ENCODE peak calls at places on chromosome 10, in ten cellular contexts. One of them, this sample, is unnamed. For H3K9me3, the result is how much of the 10 kb centered on the place peaks cover.

GRCh38 chr10:3532644-3533043 is 252.4 kb downstream of the KLF6 start:
- DNase-seq in suprapubic skin: no peak
- DNase-seq in colonic mucosa: no peak
- DNase-seq in HepG2: no peak
- DNase-seq in hepatocyte: no peak
- DNase-seq in upper lobe of right lung: no peak
- DNase-seq in uterus: no peak
- DNase-seq in body of pancreas: no peak
- DNase-seq in IMR-90: no peak
- DNase-seq in stomach: peak
- DNase-seq in this sample: no peak

GRCh38 chr10:63456437-63457210 is 9.2 kb downstream of the JMJD1C start:
- DNase-seq in suprapubic skin: no peak
- DNase-seq in colonic mucosa: no peak
- DNase-seq in stomach: no peak
- DNase-seq in IMR-90: peak
- DNase-seq in hepatocyte: no peak
- DNase-seq in HepG2: no peak
- DNase-seq in body of pancreas: no peak
- DNase-seq in uterus: no peak
- DNase-seq in upper lobe of right lung: no peak
- DNase-seq in this sample: no peak

GRCh38 chr10:62652564-62652963 is 152.0 kb upstream of the ADO start:
- DNase-seq in stomach: no peak
- DNase-seq in suprapubic skin: no peak
- DNase-seq in IMR-90: no peak
- DNase-seq in body of pancreas: no peak
- DNase-seq in uterus: no peak
- DNase-seq in HepG2: no peak
- DNase-seq in colonic mucosa: no peak
- DNase-seq in upper lobe of right lung: no peak
- DNase-seq in hepatocyte: no peak
- DNase-seq in this sample: no peak

GRCh38 chr10:47073967-47074366 is 162.7 kb downstream of the PTPN20 start:
- DNase-seq in uterus: no peak
- DNase-seq in hepatocyte: no peak
- DNase-seq in HepG2: no peak
- DNase-seq in suprapubic skin: no peak
- DNase-seq in upper lobe of right lung: no peak
- DNase-seq in body of pancreas: no peak
- DNase-seq in IMR-90: no peak
- DNase-seq in colonic mucosa: no peak
- DNase-seq in stomach: no peak
- DNase-seq in this sample: no peak

GRCh38 chr10:114060456-114060855 is 16.8 kb downstream of the ADRB1 start:
- DNase-seq in body of pancreas: no peak
- DNase-seq in suprapubic skin: no peak
- DNase-seq in uterus: no peak
- DNase-seq in colonic mucosa: no peak
- DNase-seq in IMR-90: no peak
- DNase-seq in upper lobe of right lung: no peak
- DNase-seq in HepG2: no peak
- DNase-seq in stomach: no peak
- DNase-seq in hepatocyte: no peak
- DNase-seq in this sample: no peak

GRCh38 chr10:85791846-85792532 is 574.6 kb downstream of the GRID1 start:
- DNase-seq in hepatocyte: peak
- DNase-seq in upper lobe of right lung: no peak
- DNase-seq in IMR-90: no peak
- DNase-seq in body of pancreas: no peak
- DNase-seq in uterus: no peak
- DNase-seq in HepG2: no peak
- DNase-seq in stomach: no peak
- DNase-seq in suprapubic skin: no peak
- DNase-seq in colonic mucosa: no peak
- DNase-seq in this sample: no peak

GRCh38 chr10:49296826-49297225 is 2.1 kb upstream of the C10orf71 start:
- DNase-seq in HepG2: no peak
- DNase-seq in stomach: no peak
- DNase-seq in upper lobe of right lung: no peak
- DNase-seq in uterus: no peak
- DNase-seq in suprapubic skin: no peak
- DNase-seq in colonic mucosa: no peak
- DNase-seq in IMR-90: no peak
- DNase-seq in hepatocyte: no peak
- DNase-seq in body of pancreas: no peak
- DNase-seq in this sample: no peak

GRCh38 chr10:127302343-127302742 is 106.0 kb upstream of the INSYN2A start:
- DNase-seq in colonic mucosa: no peak
- DNase-seq in IMR-90: no peak
- DNase-seq in suprapubic skin: no peak
- DNase-seq in body of pancreas: no peak
- DNase-seq in stomach: no peak
- DNase-seq in uterus: no peak
- DNase-seq in hepatocyte: no peak
- DNase-seq in upper lobe of right lung: no peak
- DNase-seq in HepG2: peak
- DNase-seq in this sample: no peak

GRCh38 chr10:43689618-43689954 is 40.9 kb upstream of the ZNF32 start:
- DNase-seq in hepatocyte: peak
- DNase-seq in colonic mucosa: peak
- DNase-seq in body of pancreas: peak
- DNase-seq in IMR-90: no peak
- DNase-seq in suprapubic skin: peak
- DNase-seq in stomach: peak
- DNase-seq in upper lobe of right lung: peak
- DNase-seq in uterus: peak
- DNase-seq in HepG2: no peak
- DNase-seq in this sample: no peak

GRCh38 chr10:103499881-103500280 is 6.4 kb downstream of the NEURL1 start:
- DNase-seq in IMR-90: peak
- DNase-seq in upper lobe of right lung: no peak
- DNase-seq in stomach: no peak
- DNase-seq in suprapubic skin: no peak
- DNase-seq in HepG2: no peak
- DNase-seq in colonic mucosa: no peak
- DNase-seq in uterus: no peak
- DNase-seq in body of pancreas: no peak
- DNase-seq in hepatocyte: no peak
- DNase-seq in this sample: no peak

GRCh38 chr10:71357792-71358265 is 38.8 kb downstream of the SLC29A3 start:
- DNase-seq in HepG2: no peak
- DNase-seq in hepatocyte: peak
- DNase-seq in colonic mucosa: no peak
- DNase-seq in uterus: peak
- DNase-seq in body of pancreas: no peak
- DNase-seq in upper lobe of right lung: no peak
- DNase-seq in stomach: no peak
- DNase-seq in IMR-90: peak
- DNase-seq in suprapubic skin: no peak
- DNase-seq in this sample: no peak

GRCh38 chr10:86357676-86358075 is 8.9 kb downstream of the GRID1 start:
- DNase-seq in hepatocyte: no peak
- DNase-seq in suprapubic skin: no peak
- DNase-seq in body of pancreas: no peak
- DNase-seq in uterus: no peak
- DNase-seq in upper lobe of right lung: peak
- DNase-seq in colonic mucosa: no peak
- DNase-seq in IMR-90: no peak
- DNase-seq in HepG2: no peak
- DNase-seq in stomach: no peak
- DNase-seq in this sample: no peak

DNA sequence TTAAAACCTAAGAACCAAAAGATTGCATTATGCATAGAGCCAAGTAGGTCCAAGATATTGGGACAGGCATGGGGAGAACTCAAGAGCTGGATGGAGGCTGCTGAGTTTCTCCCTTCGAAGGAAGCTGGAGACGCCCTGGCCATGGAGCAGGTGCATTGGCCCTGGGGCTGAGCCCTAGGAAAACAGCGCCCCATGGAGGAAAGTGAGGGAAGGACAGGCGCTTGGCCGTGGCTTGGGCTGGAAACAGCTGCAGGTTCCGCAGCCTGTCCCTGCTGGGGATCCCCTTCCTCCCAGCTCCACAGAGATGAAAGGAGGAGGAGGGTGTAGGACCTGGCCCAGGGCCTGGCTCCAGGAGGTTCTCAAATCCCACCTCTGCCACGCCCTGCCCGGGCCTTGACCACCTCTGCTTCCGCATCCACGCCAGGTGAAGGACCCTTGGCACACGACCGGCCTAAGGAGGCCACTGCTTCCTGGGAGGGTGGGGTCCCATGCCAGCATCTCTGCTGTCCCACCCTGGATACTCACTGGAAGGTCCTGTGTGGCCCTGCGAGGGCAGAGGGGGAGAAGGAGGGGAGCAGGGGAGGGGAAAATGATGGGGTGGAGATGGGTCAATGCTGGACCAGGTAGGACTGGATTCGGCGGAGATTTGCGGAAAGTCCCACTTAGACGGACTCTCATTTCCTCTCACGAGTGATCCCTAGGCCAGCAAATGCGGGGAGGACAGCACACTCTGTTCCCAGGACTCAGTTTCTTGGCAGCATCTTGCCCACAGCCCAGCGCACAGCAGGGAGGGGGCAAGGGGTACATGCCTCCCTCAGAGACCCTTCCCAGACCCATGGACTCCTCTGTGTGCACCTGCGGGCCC is 258.6 kb upstream of the TCERG1L start:
- DNase-seq in colonic mucosa: peak
- DNase-seq in hepatocyte: no peak
- DNase-seq in upper lobe of right lung: no peak
- DNase-seq in body of pancreas: no peak
- DNase-seq in HepG2: no peak
- DNase-seq in IMR-90: no peak
- DNase-seq in uterus: no peak
- DNase-seq in stomach: peak
- DNase-seq in suprapubic skin: peak
- DNase-seq in this sample: no peak
- H3K9me3 ChIP-seq in colonic mucosa: under half
- H3K9me3 ChIP-seq in hepatocyte: under half
- H3K9me3 ChIP-seq in upper lobe of right lung: under half
- H3K9me3 ChIP-seq in body of pancreas: under half
- H3K9me3 ChIP-seq in HepG2: under half
- H3K9me3 ChIP-seq in IMR-90: half or more
- H3K9me3 ChIP-seq in uterus: under half
- H3K9me3 ChIP-seq in stomach: under half
- H3K9me3 ChIP-seq in suprapubic skin: under half
- H3K9me3 ChIP-seq in this sample: under half

DNA sequence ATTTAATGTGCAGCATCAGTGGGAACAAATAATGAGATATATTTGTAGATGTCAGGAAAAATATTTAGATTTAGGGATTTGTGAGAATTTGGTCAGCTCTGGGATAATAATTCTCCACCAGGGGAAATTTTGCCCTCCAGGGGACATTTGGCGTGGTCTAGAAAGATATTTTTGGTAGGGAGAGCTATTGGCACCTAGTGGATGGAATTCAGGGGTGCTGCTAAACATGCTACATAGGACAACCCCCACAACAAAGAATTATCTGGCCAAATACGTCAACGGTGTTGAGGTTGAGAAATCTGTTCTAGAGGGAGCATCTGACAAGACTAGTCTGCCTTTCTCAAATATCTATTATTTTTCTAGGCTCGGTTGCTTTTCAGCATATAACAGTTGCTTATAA is 2.1 kb downstream of the ADK start:
- DNase-seq in HepG2: peak
- DNase-seq in upper lobe of right lung: no peak
- DNase-seq in hepatocyte: no peak
- DNase-seq in suprapubic skin: no peak
- DNase-seq in uterus: no peak
- DNase-seq in colonic mucosa: no peak
- DNase-seq in body of pancreas: no peak
- DNase-seq in stomach: no peak
- DNase-seq in IMR-90: peak
- DNase-seq in this sample: no peak
- TF ChIP-seq CTCF in HepG2: no peak
- TF ChIP-seq CTCF in upper lobe of right lung: peak
- TF ChIP-seq CTCF in hepatocyte: peak
- TF ChIP-seq CTCF in suprapubic skin: no peak
- TF ChIP-seq CTCF in uterus: peak
- TF ChIP-seq CTCF in colonic mucosa: no peak
- TF ChIP-seq CTCF in body of pancreas: peak
- TF ChIP-seq CTCF in stomach: no peak
- TF ChIP-seq CTCF in IMR-90: peak
- TF ChIP-seq CTCF in this sample: no peak

GRCh38 chr10:7542189-7542914 is 124.4 kb downstream of the ITIH5 start:
- DNase-seq in HepG2: no peak
- DNase-seq in IMR-90: no peak
- DNase-seq in colonic mucosa: no peak
- DNase-seq in stomach: no peak
- DNase-seq in body of pancreas: no peak
- DNase-seq in uterus: no peak
- DNase-seq in upper lobe of right lung: no peak
- DNase-seq in suprapubic skin: no peak
- DNase-seq in hepatocyte: no peak
- DNase-seq in this sample: no peak
- H3K27ac ChIP-seq in HepG2: peak
- H3K27ac ChIP-seq in IMR-90: no peak
- H3K27ac ChIP-seq in colonic mucosa: no peak
- H3K27ac ChIP-seq in stomach: peak
- H3K27ac ChIP-seq in body of pancreas: peak
- H3K27ac ChIP-seq in uterus: peak
- H3K27ac ChIP-seq in upper lobe of right lung: peak
- H3K27ac ChIP-seq in suprapubic skin: peak
- H3K27ac ChIP-seq in hepatocyte: peak
- H3K27ac ChIP-seq in this sample: no peak

GRCh38 chr10:131499566-131499965 is 188.0 kb upstream of the TCERG1L start:
- DNase-seq in uterus: no peak
- DNase-seq in upper lobe of right lung: no peak
- DNase-seq in body of pancreas: no peak
- DNase-seq in stomach: no peak
- DNase-seq in colonic mucosa: no peak
- DNase-seq in IMR-90: no peak
- DNase-seq in suprapubic skin: no peak
- DNase-seq in hepatocyte: no peak
- DNase-seq in HepG2: no peak
- DNase-seq in this sample: no peak

GRCh38 chr10:131503992-131504391 is 192.5 kb upstream of the TCERG1L start:
- DNase-seq in upper lobe of right lung: no peak
- DNase-seq in stomach: no peak
- DNase-seq in suprapubic skin: no peak
- DNase-seq in colonic mucosa: no peak
- DNase-seq in IMR-90: no peak
- DNase-seq in body of pancreas: no peak
- DNase-seq in uterus: no peak
- DNase-seq in HepG2: no peak
- DNase-seq in hepatocyte: no peak
- DNase-seq in this sample: no peak

GRCh38 chr10:131500181-131500580 is 188.7 kb upstream of the TCERG1L start:
- DNase-seq in body of pancreas: no peak
- DNase-seq in stomach: no peak
- DNase-seq in hepatocyte: no peak
- DNase-seq in upper lobe of right lung: no peak
- DNase-seq in uterus: no peak
- DNase-seq in suprapubic skin: no peak
- DNase-seq in colonic mucosa: no peak
- DNase-seq in HepG2: no peak
- DNase-seq in IMR-90: no peak
- DNase-seq in this sample: no peak

GRCh38 chr10:131496351-131497052 is 185.0 kb upstream of the TCERG1L start:
- DNase-seq in body of pancreas: no peak
- DNase-seq in uterus: no peak
- DNase-seq in IMR-90: no peak
- DNase-seq in colonic mucosa: no peak
- DNase-seq in stomach: no peak
- DNase-seq in hepatocyte: no peak
- DNase-seq in upper lobe of right lung: no peak
- DNase-seq in suprapubic skin: no peak
- DNase-seq in HepG2: no peak
- DNase-seq in this sample: no peak

GRCh38 chr10:131500892-131501291 is 189.4 kb upstream of the TCERG1L start:
- DNase-seq in stomach: no peak
- DNase-seq in suprapubic skin: no peak
- DNase-seq in colonic mucosa: no peak
- DNase-seq in uterus: no peak
- DNase-seq in body of pancreas: no peak
- DNase-seq in hepatocyte: no peak
- DNase-seq in HepG2: no peak
- DNase-seq in IMR-90: no peak
- DNase-seq in upper lobe of right lung: no peak
- DNase-seq in this sample: no peak
- H3K9me3 ChIP-seq in stomach: under half
- H3K9me3 ChIP-seq in suprapubic skin: under half
- H3K9me3 ChIP-seq in colonic mucosa: under half
- H3K9me3 ChIP-seq in uterus: under half
- H3K9me3 ChIP-seq in body of pancreas: under half
- H3K9me3 ChIP-seq in hepatocyte: under half
- H3K9me3 ChIP-seq in HepG2: under half
- H3K9me3 ChIP-seq in IMR-90: under half
- H3K9me3 ChIP-seq in upper lobe of right lung: under half
- H3K9me3 ChIP-seq in this sample: under half

This sample was measured in CD4-positive, alpha-beta T cell.